ENCODE peak calls at places on chromosome 4, in eight cellular contexts. Y is stomach, R is nephron progenitor cell, I is A673, N is T-helper 2 cell, Z is dermis microvascular lymphatic vessel endothelial cell, L is HTR-8/SVneo, B is AG08396. Q is an unnamed sample.

GRCh38 chr4:90060039-90060438 is 67.2 kb upstream of the CCSER1 start:
- DNase-seq in L (no peak), Z (no peak), Y (no peak), I (no peak), R (no peak), B (no peak), N (no peak), Q (no peak)

GRCh38 chr4:25821899-25822298 is 40.9 kb downstream of the SEL1L3 start:
- DNase-seq in Y (no peak), I (no peak), R (no peak), L (no peak), B (no peak), N (no peak), Z (no peak), Q (no peak)

GRCh38 chr4:156291317-156291716 is 337.7 kb upstream of the CTSO start:
- DNase-seq in R (no peak), Z (no peak), L (peak), I (peak), Y (no peak), N (no peak), B (peak), Q (no peak)

GRCh38 chr4:186807809-186808634 is 84.4 kb upstream of the FAT1 start:
- DNase-seq in Y (no peak), N (no peak), Z (no peak), B (no peak), L (no peak), R (no peak), I (no peak), Q (no peak)

GRCh38 chr4:127642169-127642568 is 9.4 kb downstream of the INTU start:
- DNase-seq in N (no peak), Y (no peak), I (no peak), R (no peak), B (no peak), L (no peak), Z (no peak), Q (no peak)

GRCh38 chr4:15682790-15683495 is 1.3 kb downstream of the FAM200B start:
- DNase-seq in I (no peak), N (no peak), Y (no peak), R (no peak), B (no peak), L (no peak), Z (no peak), Q (no peak)

GRCh38 chr4:134906404-134907023 is 704.9 kb upstream of the PABPC4L start:
- DNase-seq in Y (no peak), Z (no peak), B (peak), R (peak), L (peak), I (peak), N (no peak), Q (no peak)

GRCh38 chr4:37446016-37446415 is 201.5 kb downstream of the NWD2 start:
- DNase-seq in N (no peak), B (no peak), R (no peak), I (no peak), L (no peak), Y (no peak), Z (no peak), Q (peak)

GRCh38 chr4:117771647-117772337 is 262.5 kb upstream of the NDST3 start:
- DNase-seq in R (no peak), N (no peak), I (no peak), Y (no peak), Z (no peak), B (no peak), L (no peak), Q (no peak)

GRCh38 chr4:139042981-139043460 is 27.4 kb downstream of the NOCT start:
- DNase-seq in I (no peak), B (no peak), L (no peak), R (no peak), Y (no peak), Z (peak), N (no peak), Q (no peak)

GRCh38 chr4:123418486-123418931 is 21.9 kb downstream of the SPRY1 start:
- DNase-seq in N (no peak), Y (peak), I (peak), L (peak), R (no peak), B (peak), Z (peak), Q (peak)